ENCODE peak calls at places on chromosome 7, in four cellular contexts. N is trophoblast cell, T is esophagus muscularis mucosa, G is endothelial cell of umbilical vein. Q is an unnamed sample.

GRCh38 chr7:64876792-64877713 is 26.0 kb upstream of the ZNF273 start:
- DNase-seq in T (peak; percentile 50), N (peak; percentile 16), G (no peak), Q (peak; percentile 3)

GRCh38 chr7:133484135-133484534 is 231.3 kb downstream of the EXOC4 start:
- DNase-seq in T (no peak), G (no peak), N (no peak), Q (no peak)

GRCh38 chr7:70694909-70695803 is 436.8 kb upstream of the GALNT17 start:
- DNase-seq in T (no peak), N (no peak), G (no peak), Q (peak; percentile 33)

GRCh38 chr7:151436446-151437162 is 3.3 kb downstream of the CRYGN start:
- DNase-seq in N (peak; percentile 93), G (no peak), T (no peak), Q (no peak)

GRCh38 chr7:155358066-155358947 is 60.6 kb downstream of the INSIG1 start:
- DNase-seq in T (no peak), G (no peak), N (no peak), Q (no peak)

GRCh38 chr7:150962743-150963399 is 15.2 kb downstream of the KCNH2 start:
- DNase-seq in T (no peak), G (peak; percentile 36), N (no peak), Q (peak; percentile 30)

GRCh38 chr7:148824864-148825263 is 59.2 kb downstream of the EZH2 start:
- DNase-seq in G (no peak), N (no peak), T (no peak), Q (no peak)

GRCh38 chr7:98240961-98241673 is 10.9 kb downstream of the TECPR1 start:
- DNase-seq in N (peak; percentile 40), T (no peak), G (peak; percentile 54), Q (peak; percentile 46)

GRCh38 chr7:107224374-107224773 is 55.6 kb downstream of the HBP1 start:
- DNase-seq in N (no peak), T (no peak), G (no peak), Q (peak; percentile 9)
- H3K27ac ChIP-seq in N (no peak overlapping the region), T (no peak overlapping the region), G (no peak overlapping the region), Q (no peak overlapping the region)

DNA sequence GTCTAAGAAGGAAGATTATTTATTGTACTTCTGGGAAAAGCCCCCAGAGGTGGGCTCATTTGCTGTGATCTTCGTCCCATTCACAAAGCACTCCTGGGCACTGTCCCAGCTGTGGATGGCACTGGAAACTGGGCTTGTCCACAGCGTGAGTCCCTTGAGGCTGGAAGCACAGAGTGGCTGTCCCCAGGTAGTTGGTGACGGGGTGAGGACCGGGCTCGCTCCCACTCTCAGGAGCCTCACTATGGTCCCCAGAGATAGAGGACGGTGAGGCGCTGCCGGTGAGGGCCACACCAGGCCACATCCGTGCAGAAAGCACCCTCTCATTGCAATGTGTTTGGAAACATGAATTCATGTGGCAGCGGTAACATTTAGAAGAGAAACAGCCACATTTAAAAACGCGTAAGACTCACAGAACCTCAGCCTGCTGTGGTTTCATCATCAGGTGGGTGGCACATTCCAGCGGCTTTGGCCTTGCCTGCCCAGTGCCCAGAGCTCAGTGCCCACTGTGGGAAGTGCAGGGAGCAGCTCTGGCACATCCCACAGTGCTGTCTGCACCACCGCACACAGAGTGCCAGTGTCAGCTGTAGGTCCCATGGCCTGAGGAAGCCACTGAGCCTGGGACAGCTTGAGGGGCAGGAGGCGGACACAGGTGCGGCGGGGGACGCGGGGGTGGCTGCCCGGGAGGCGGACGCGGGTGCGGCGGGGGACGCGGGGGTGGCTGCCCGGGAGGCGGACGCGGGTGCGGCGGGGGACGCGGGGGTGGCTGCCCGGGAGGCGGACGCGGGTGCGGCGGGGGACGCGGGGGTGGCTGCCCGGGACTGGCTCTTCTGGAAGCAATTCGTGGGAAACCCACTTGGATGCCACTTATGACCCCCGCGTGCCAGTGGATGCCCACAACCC is 449.8 kb downstream of the DNAJB6 start:
- DNase-seq in G (no peak), N (no peak), T (no peak), Q (no peak)
- H3K9me3 ChIP-seq in G (peaks cover 6% of the 10 kb centered on the region), N (peaks cover 4% of the 10 kb centered on the region), T (no peaks in the 10 kb centered on the region), Q (no peaks in the 10 kb centered on the region)

GRCh38 chr7:46772740-46773139 is 809.2 kb downstream of the TNS3 start:
- DNase-seq in N (no peak), T (no peak), G (no peak), Q (no peak)
- H3K4me3 ChIP-seq in N (no peak overlapping the region), T (no peak overlapping the region), G (no peak overlapping the region), Q (no peak overlapping the region)

GRCh38 chr7:74475987-74476350 is 22.3 kb downstream of the GTF2IRD1 start:
- DNase-seq in T (no peak), N (no peak), G (no peak), Q (no peak)

GRCh38 chr7:74478671-74479065 is 25.0 kb downstream of the GTF2IRD1 start:
- DNase-seq in T (no peak), G (no peak), N (no peak), Q (no peak)

GRCh38 chr7:74477188-74477587 is 23.5 kb downstream of the GTF2IRD1 start:
- DNase-seq in G (no peak), T (no peak), N (no peak), Q (no peak)

GRCh38 chr7:74475243-74475986 is 21.7 kb downstream of the GTF2IRD1 start:
- DNase-seq in G (no peak), T (no peak), N (peak; percentile 90), Q (peak; percentile 43)

GRCh38 chr7:74476546-74477095 is 22.9 kb downstream of the GTF2IRD1 start:
- DNase-seq in G (no peak), N (no peak), T (no peak), Q (peak; percentile 38)
- H3K27ac ChIP-seq in G (no peak overlapping the region), N (no peak overlapping the region), T (peak overlapping the region; percentile 97), Q (no peak overlapping the region)

GRCh38 chr7:76397409-76398183 is 11.9 kb downstream of the SSC4D start:
- DNase-seq in N (peak; percentile 63), T (no peak), G (peak; percentile 75), Q (peak; percentile 73)
- H3K9me3 ChIP-seq in N (no peaks in the 10 kb centered on the region), T (no peaks in the 10 kb centered on the region), G (no peaks in the 10 kb centered on the region), Q (no peaks in the 10 kb centered on the region)

DNA sequence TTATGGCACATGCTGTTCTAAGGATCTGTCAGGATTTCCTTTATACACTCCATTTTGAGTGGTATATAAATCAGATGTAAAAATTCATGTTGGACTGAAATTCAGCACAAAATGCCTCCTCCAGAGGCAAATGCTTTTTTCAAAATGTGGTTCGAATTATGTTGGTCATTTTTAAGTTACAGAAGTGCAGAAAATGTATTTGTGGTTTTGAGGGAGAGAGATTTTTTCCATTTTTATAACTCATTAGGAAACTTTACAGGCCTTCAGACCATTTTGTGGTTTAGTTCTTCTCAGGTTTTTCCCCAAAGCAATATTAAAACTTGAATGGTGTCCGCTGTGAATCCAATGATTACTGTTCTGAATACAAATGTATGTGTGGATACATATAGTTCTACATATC is 2.8 kb downstream of the PPP1R3A start:
- DNase-seq in G (no peak), N (no peak), T (no peak), Q (no peak)
- H3K4me3 ChIP-seq in G (no peak overlapping the region), N (no peak overlapping the region), T (no peak overlapping the region), Q (no peak overlapping the region)

DNA sequence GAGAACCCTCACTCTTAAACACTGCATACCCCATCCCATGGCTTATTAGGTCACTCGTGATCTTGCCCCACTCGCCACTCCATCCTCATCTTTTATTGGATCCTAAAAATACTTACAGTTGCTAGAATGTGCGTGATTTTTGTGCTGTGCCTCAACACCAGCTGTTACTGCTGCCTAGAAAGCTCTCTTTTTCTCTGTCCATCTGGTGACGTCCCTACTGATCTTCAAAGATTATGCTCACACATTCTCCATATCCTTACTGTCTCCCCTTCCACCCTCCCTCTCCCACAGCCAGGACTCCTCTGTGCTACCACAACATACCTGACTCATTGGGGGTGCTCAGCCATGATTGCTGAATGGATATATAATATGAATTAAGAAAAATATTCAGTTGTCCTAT is 42.0 kb downstream of the CDK6 start:
- DNase-seq in G (no peak), T (no peak), N (no peak), Q (no peak)
- H3K27ac ChIP-seq in G (no peak overlapping the region), T (peak overlapping the region; percentile 58), N (no peak overlapping the region), Q (no peak overlapping the region)

DNA sequence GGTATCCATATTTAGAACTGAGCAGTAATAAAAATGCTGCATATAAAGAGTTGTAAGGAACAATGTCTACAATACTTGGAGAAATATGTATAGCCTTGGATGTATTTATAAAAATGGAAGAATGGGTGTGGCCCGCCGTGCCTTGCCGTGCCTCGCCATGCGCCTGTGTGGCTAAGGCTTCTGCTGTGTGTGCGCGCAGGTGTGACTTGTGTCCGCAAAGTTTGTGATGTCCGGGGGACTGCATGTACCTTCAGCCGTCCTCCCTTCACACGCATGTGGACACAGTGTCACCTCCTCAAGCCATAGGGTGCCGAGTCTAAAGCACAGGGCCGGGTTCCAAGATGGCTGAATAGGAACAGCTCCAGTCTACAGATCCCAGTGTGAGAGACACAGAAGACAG is 9.8 kb downstream of the SAMD9 start:
- DNase-seq in T (no peak), G (no peak), N (no peak), Q (no peak)
- H3K9me3 ChIP-seq in T (peaks cover 84% of the 10 kb centered on the region), G (no peaks in the 10 kb centered on the region), N (peaks cover 6% of the 10 kb centered on the region), Q (peaks cover 2% of the 10 kb centered on the region)

DNA sequence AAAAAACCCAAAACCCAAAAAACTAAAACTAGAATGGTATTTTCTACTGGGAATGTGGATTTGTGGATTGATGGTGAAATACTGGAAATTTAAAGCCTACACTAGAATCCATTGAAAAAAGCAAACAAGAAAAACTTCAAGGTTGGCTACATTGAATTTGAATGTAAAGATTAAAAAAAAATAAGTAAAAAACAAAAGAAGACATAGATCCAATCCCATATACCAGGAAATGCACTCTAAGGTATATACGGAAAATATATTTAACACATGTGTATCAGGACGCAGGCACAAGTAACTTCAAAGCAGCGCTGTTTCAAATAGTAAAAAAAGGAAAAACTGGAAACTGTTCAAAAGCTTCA is 754 bp upstream of the BBS9 start:
- DNase-seq in G (no peak), T (no peak), N (no peak), Q (no peak)
- H3K4me3 ChIP-seq in G (peak overlapping the region; percentile 85), T (peak overlapping the region; percentile 76), N (peak overlapping the region; percentile 85), Q (peak overlapping the region; percentile 88)

GRCh38 chr7:6551016-6551511 is at the start of gene GRID2IP:
- DNase-seq in G (no peak), N (no peak), T (no peak), Q (no peak)

GRCh38 chr7:6547400-6547799 is 3.9 kb downstream of the GRID2IP start:
- DNase-seq in T (no peak), N (no peak), G (no peak), Q (no peak)

GRCh38 chr7:6545398-6546126 is 5.7 kb downstream of the GRID2IP start:
- DNase-seq in G (no peak), N (no peak), T (no peak), Q (no peak)

GRCh38 chr7:6542368-6542767 is 8.9 kb downstream of the GRID2IP start:
- DNase-seq in T (no peak), G (no peak), N (no peak), Q (no peak)

GRCh38 chr7:6546852-6547251 is 4.4 kb downstream of the GRID2IP start:
- DNase-seq in N (no peak), G (no peak), T (no peak), Q (peak; percentile 31)
- H3K27ac ChIP-seq in N (no peak overlapping the region), G (no peak overlapping the region), T (no peak overlapping the region), Q (no peak overlapping the region)

Q was measured in small intestine.